ENCODE peak calls at places on chromosomes 2 and 18, in nine cellular contexts. U is right lobe of liver, V is T-helper 1 cell, T is germinal center, Y is Daoy, D is EL, W is AG08395, R is astrocyte of the spinal cord, A is T-cell. B is an unnamed sample.

GRCh38 chr2:215698566-215698965 is 262.7 kb upstream of the FN1 start:
- DNase-seq in T (no peak), D (peak; percentile 98), W (peak; percentile 88), V (no peak), U (no peak), Y (peak; percentile 94), R (peak; percentile 95), A (no peak), B (peak; percentile 95)

GRCh38 chr2:112092286-112093041 is 37.4 kb downstream of the TMEM87B start:
- DNase-seq in V (no peak), D (peak; percentile 88), U (no peak), T (no peak), Y (peak; percentile 18), W (peak; percentile 74), R (peak; percentile 77), A (no peak), B (peak; percentile 71)

GRCh38 chr2:190449925-190450324 is 41.8 kb downstream of the MFSD6 start:
- DNase-seq in U (no peak), D (no peak), R (no peak), V (no peak), W (no peak), Y (no peak), A (no peak), T (no peak), B (no peak)

GRCh38 chr2:218798767-218799504 is 17.0 kb downstream of the CYP27A1 start:
- DNase-seq in W (no peak), D (no peak), T (no peak), Y (peak; percentile 20), A (no peak), R (no peak), V (no peak), U (no peak), B (no peak)

GRCh38 chr2:191441761-191442160 is 196.6 kb downstream of the MYO1B start:
- DNase-seq in W (peak; percentile 82), R (no peak), D (peak; percentile 68), U (no peak), V (no peak), T (no peak), Y (peak; percentile 7), A (no peak), B (peak; percentile 41)

GRCh38 chr18:75592527-75592926 is 165.0 kb upstream of the SMIM21 start:
- DNase-seq in W (no peak), A (no peak), U (no peak), V (no peak), T (no peak), D (no peak), Y (no peak), R (peak; percentile 7), B (peak; percentile 22)

GRCh38 chr2:99201959-99202678 is 21.1 kb downstream of the MRPL30 start:
- DNase-seq in U (no peak), W (no peak), Y (no peak), R (no peak), T (no peak), D (no peak), A (no peak), V (no peak), B (no peak)

GRCh38 chr2:65367517-65367916 is 64.9 kb downstream of the SPRED2 start:
- DNase-seq in A (no peak), V (no peak), U (no peak), D (peak; percentile 98), W (peak; percentile 91), T (no peak), Y (peak; percentile 94), R (peak; percentile 96), B (peak; percentile 93)

GRCh38 chr2:8452296-8452695 is 229.6 kb upstream of the ID2 start:
- DNase-seq in V (no peak), W (no peak), A (no peak), T (no peak), D (no peak), Y (no peak), U (no peak), R (no peak), B (no peak)

GRCh38 chr2:132632000-132632649 is 37.9 kb downstream of the LYPD1 start:
- DNase-seq in T (no peak), W (peak; percentile 43), U (peak; percentile 75), V (no peak), A (no peak), R (peak; percentile 54), D (peak; percentile 38), Y (no peak), B (peak; percentile 39)

GRCh38 chr2:196174424-196174823 is 3.0 kb upstream of the STK17B start:
- DNase-seq in V (peak; percentile 22), D (no peak), R (no peak), U (no peak), W (no peak), Y (no peak), T (no peak), A (no peak), B (no peak)

GRCh38 chr18:68840554-68841263 is 42.8 kb downstream of the CCDC102B start:
- DNase-seq in V (no peak), A (no peak), R (peak; percentile 91), T (no peak), U (no peak), W (peak; percentile 60), D (peak; percentile 91), Y (peak; percentile 71), B (peak; percentile 95)

GRCh38 chr2:458431-458827 is 170.5 kb upstream of the ALKAL2 start:
- DNase-seq in Y (no peak), V (no peak), W (no peak), T (no peak), A (no peak), U (no peak), D (no peak), R (no peak), B (no peak)

GRCh38 chr2:231707625-231708049 is 688 bp upstream of the PTMA start:
- DNase-seq in R (no peak), T (no peak), V (no peak), D (peak; percentile 54), U (no peak), W (no peak), Y (peak; percentile 35), A (peak; percentile 30), B (no peak)

GRCh38 chr18:2644535-2644934 is 11.0 kb upstream of the SMCHD1 start:
- DNase-seq in Y (no peak), T (no peak), U (no peak), V (peak; percentile 45), R (no peak), A (no peak), D (no peak), W (no peak), B (no peak)

GRCh38 chr18:11591957-11592356 is 17.4 kb upstream of the SLC35G4 start:
- DNase-seq in Y (no peak), D (no peak), R (no peak), A (no peak), U (no peak), W (no peak), V (no peak), T (no peak), B (no peak)

GRCh38 chr2:163157891-163158511 is 319.4 kb upstream of the KCNH7 start:
- DNase-seq in U (no peak), D (peak; percentile 69), W (peak; percentile 5), V (no peak), Y (peak; percentile 8), R (peak; percentile 76), A (no peak), T (no peak), B (peak; percentile 69)

GRCh38 chr2:60446413-60447358 is 106.8 kb downstream of the BCL11A start:
- DNase-seq in U (no peak), Y (no peak), A (no peak), T (peak; percentile 51), R (no peak), V (no peak), W (no peak), D (no peak), B (no peak)

GRCh38 chr2:122156101-122156500 is 400.6 kb downstream of the TSN start:
- DNase-seq in A (no peak), W (no peak), D (no peak), Y (no peak), U (no peak), V (no peak), R (no peak), T (no peak), B (no peak)

GRCh38 chr2:124079045-124079444 is 54.0 kb downstream of the CNTNAP5 start:
- DNase-seq in R (no peak), T (no peak), V (no peak), W (no peak), D (no peak), U (no peak), A (no peak), Y (no peak), B (no peak)

GRCh38 chr2:54073796-54074195 is 41.6 kb upstream of the ACYP2 start:
- DNase-seq in T (no peak), V (peak; percentile 74), R (peak; percentile 84), Y (peak; percentile 29), A (no peak), W (no peak), U (no peak), D (peak; percentile 36), B (no peak)

GRCh38 chr2:16127958-16128357 is 187.6 kb downstream of the MYCN start:
- DNase-seq in W (no peak), V (no peak), U (no peak), D (no peak), Y (no peak), T (no peak), R (no peak), A (no peak), B (no peak)

GRCh38 chr2:135473567-135473966 is 57.5 kb downstream of the ZRANB3 start:
- DNase-seq in R (peak; percentile 36), W (peak; percentile 24), A (peak; percentile 2), D (peak; percentile 25), Y (peak; percentile 13), T (peak; percentile 41), V (peak; percentile 18), U (no peak), B (peak; percentile 19)

GRCh38 chr2:110678457-110679336 is 834 bp upstream of the BUB1 start:
- DNase-seq in R (no peak), W (peak; percentile 34), D (peak; percentile 25), U (peak; percentile 29), V (peak; percentile 25), Y (peak; percentile 23), T (peak; percentile 37), A (no peak), B (peak; percentile 33)

B was measured in LHCN-M2.